ENCODE peak calls at places on chromosome 22, in ten cellular contexts. One of them, this sample, is unnamed.

GRCh38 chr22:28882878-28883656 is at the start of gene ZNRF3:
- DNase-seq in activated effector memory CD4-positive, alpha-beta T cell treated with Interleukin-2 at 50 U/mL for 16 hours: peak
- DNase-seq in astrocyte: peak
- DNase-seq in NCI-H510A treated with DMSO at 0.1 percent for 48 hours: peak
- DNase-seq in putamen: peak
- DNase-seq in HuH-7: peak
- DNase-seq in GM04504: peak
- DNase-seq in head of caudate nucleus: peak
- DNase-seq in NCI-H1417: peak
- DNase-seq in mucosa of gallbladder: peak
- DNase-seq in this sample: peak

GRCh38 chr22:28299760-28300159 is 379.9 kb downstream of the TTC28 start:
- DNase-seq in activated effector memory CD4-positive, alpha-beta T cell treated with Interleukin-2 at 50 U/mL for 16 hours: no peak
- DNase-seq in astrocyte: peak
- DNase-seq in NCI-H510A treated with DMSO at 0.1 percent for 48 hours: no peak
- DNase-seq in putamen: no peak
- DNase-seq in HuH-7: no peak
- DNase-seq in GM04504: no peak
- DNase-seq in head of caudate nucleus: no peak
- DNase-seq in NCI-H1417: no peak
- DNase-seq in mucosa of gallbladder: peak
- DNase-seq in this sample: no peak

GRCh38 chr22:31040542-31041398 is 40.3 kb upstream of the SMTN start:
- DNase-seq in activated effector memory CD4-positive, alpha-beta T cell treated with Interleukin-2 at 50 U/mL for 16 hours: no peak
- DNase-seq in astrocyte: no peak
- DNase-seq in NCI-H510A treated with DMSO at 0.1 percent for 48 hours: no peak
- DNase-seq in putamen: no peak
- DNase-seq in HuH-7: no peak
- DNase-seq in GM04504: no peak
- DNase-seq in head of caudate nucleus: no peak
- DNase-seq in NCI-H1417: no peak
- DNase-seq in mucosa of gallbladder: no peak
- DNase-seq in this sample: no peak

GRCh38 chr22:27105142-27106025 is 448.0 kb downstream of the MIAT start:
- DNase-seq in activated effector memory CD4-positive, alpha-beta T cell treated with Interleukin-2 at 50 U/mL for 16 hours: no peak
- DNase-seq in astrocyte: peak
- DNase-seq in NCI-H510A treated with DMSO at 0.1 percent for 48 hours: no peak
- DNase-seq in putamen: no peak
- DNase-seq in HuH-7: no peak
- DNase-seq in GM04504: peak
- DNase-seq in head of caudate nucleus: no peak
- DNase-seq in NCI-H1417: no peak
- DNase-seq in mucosa of gallbladder: peak
- DNase-seq in this sample: no peak

GRCh38 chr22:26797910-26798309 is 140.5 kb downstream of the MIAT start:
- DNase-seq in activated effector memory CD4-positive, alpha-beta T cell treated with Interleukin-2 at 50 U/mL for 16 hours: no peak
- DNase-seq in astrocyte: no peak
- DNase-seq in NCI-H510A treated with DMSO at 0.1 percent for 48 hours: no peak
- DNase-seq in putamen: no peak
- DNase-seq in HuH-7: peak
- DNase-seq in GM04504: no peak
- DNase-seq in head of caudate nucleus: no peak
- DNase-seq in NCI-H1417: no peak
- DNase-seq in mucosa of gallbladder: no peak
- DNase-seq in this sample: no peak

GRCh38 chr22:49771266-49772065 is 56.2 kb downstream of the BRD1 start:
- DNase-seq in activated effector memory CD4-positive, alpha-beta T cell treated with Interleukin-2 at 50 U/mL for 16 hours: no peak
- DNase-seq in astrocyte: no peak
- DNase-seq in NCI-H510A treated with DMSO at 0.1 percent for 48 hours: no peak
- DNase-seq in putamen: no peak
- DNase-seq in HuH-7: no peak
- DNase-seq in GM04504: no peak
- DNase-seq in head of caudate nucleus: no peak
- DNase-seq in NCI-H1417: no peak
- DNase-seq in mucosa of gallbladder: no peak
- DNase-seq in this sample: no peak

GRCh38 chr22:22800716-22801115 is 86.9 kb upstream of the IGLL5 start:
- DNase-seq in activated effector memory CD4-positive, alpha-beta T cell treated with Interleukin-2 at 50 U/mL for 16 hours: no peak
- DNase-seq in astrocyte: no peak
- DNase-seq in NCI-H510A treated with DMSO at 0.1 percent for 48 hours: no peak
- DNase-seq in putamen: no peak
- DNase-seq in HuH-7: no peak
- DNase-seq in GM04504: peak
- DNase-seq in head of caudate nucleus: no peak
- DNase-seq in NCI-H1417: no peak
- DNase-seq in mucosa of gallbladder: no peak
- DNase-seq in this sample: no peak

GRCh38 chr22:45499746-45500145 is 2.9 kb upstream of the FBLN1 start:
- DNase-seq in activated effector memory CD4-positive, alpha-beta T cell treated with Interleukin-2 at 50 U/mL for 16 hours: no peak
- DNase-seq in astrocyte: no peak
- DNase-seq in NCI-H510A treated with DMSO at 0.1 percent for 48 hours: no peak
- DNase-seq in putamen: no peak
- DNase-seq in HuH-7: no peak
- DNase-seq in GM04504: no peak
- DNase-seq in head of caudate nucleus: no peak
- DNase-seq in NCI-H1417: no peak
- DNase-seq in mucosa of gallbladder: no peak
- DNase-seq in this sample: no peak

This sample was measured in HAP-1.